ENCODE peak calls at places on chromosome 7, in five cellular contexts. One of them, this sample, is unnamed.

GRCh38 chr7:108016841-108017775 is 14.1 kb upstream of the LAMB1 start:
- DNase-seq in IMR-90: peak; percentile 70
- DNase-seq in lower leg skin: no peak
- DNase-seq in breast epithelium: no peak
- DNase-seq in transverse colon: no peak
- DNase-seq in this sample: no peak

GRCh38 chr7:155002411-155003214 is at the start of gene PAXIP1:
- DNase-seq in breast epithelium: no peak
- DNase-seq in transverse colon: peak; percentile 49
- DNase-seq in IMR-90: peak; percentile 20
- DNase-seq in lower leg skin: no peak
- DNase-seq in this sample: peak; percentile 69

GRCh38 chr7:20064181-20064970 is 152.8 kb downstream of the MACC1 start:
- DNase-seq in IMR-90: peak; percentile 0
- DNase-seq in lower leg skin: no peak
- DNase-seq in transverse colon: no peak
- DNase-seq in breast epithelium: no peak
- DNase-seq in this sample: no peak

GRCh38 chr7:155918720-155919399 is 106.6 kb upstream of the SHH start:
- DNase-seq in breast epithelium: peak; percentile 84
- DNase-seq in transverse colon: peak; percentile 72
- DNase-seq in IMR-90: peak; percentile 95
- DNase-seq in lower leg skin: no peak
- DNase-seq in this sample: no peak

GRCh38 chr7:136857573-136857972 is 10.9 kb upstream of the CHRM2 start:
- DNase-seq in IMR-90: peak; percentile 57
- DNase-seq in lower leg skin: no peak
- DNase-seq in breast epithelium: no peak
- DNase-seq in transverse colon: no peak
- DNase-seq in this sample: no peak

GRCh38 chr7:124074007-124074406 is 41.1 kb upstream of the TMEM229A start:
- DNase-seq in IMR-90: peak; percentile 8
- DNase-seq in transverse colon: no peak
- DNase-seq in breast epithelium: no peak
- DNase-seq in lower leg skin: no peak
- DNase-seq in this sample: no peak

GRCh38 chr7:28626191-28626590 is 213.9 kb downstream of the CREB5 start:
- DNase-seq in IMR-90: no peak
- DNase-seq in lower leg skin: no peak
- DNase-seq in breast epithelium: no peak
- DNase-seq in transverse colon: no peak
- DNase-seq in this sample: no peak

GRCh38 chr7:114973147-114973546 is 51.3 kb downstream of the MDFIC start:
- DNase-seq in IMR-90: peak; percentile 39
- DNase-seq in breast epithelium: no peak
- DNase-seq in lower leg skin: no peak
- DNase-seq in transverse colon: no peak
- DNase-seq in this sample: no peak

GRCh38 chr7:24889611-24890010 is 90.4 kb downstream of the OSBPL3 start:
- DNase-seq in transverse colon: no peak
- DNase-seq in IMR-90: no peak
- DNase-seq in breast epithelium: no peak
- DNase-seq in lower leg skin: no peak
- DNase-seq in this sample: no peak

GRCh38 chr7:105130048-105130447 is 116.0 kb downstream of the KMT2E start:
- DNase-seq in lower leg skin: no peak
- DNase-seq in IMR-90: no peak
- DNase-seq in transverse colon: no peak
- DNase-seq in breast epithelium: no peak
- DNase-seq in this sample: no peak

GRCh38 chr7:14734839-14735321 is 167.7 kb downstream of the DGKB start:
- DNase-seq in IMR-90: no peak
- DNase-seq in transverse colon: no peak
- DNase-seq in breast epithelium: no peak
- DNase-seq in lower leg skin: no peak
- DNase-seq in this sample: no peak

GRCh38 chr7:50851891-50852290 is 69.2 kb upstream of the GRB10 start:
- DNase-seq in IMR-90: no peak
- DNase-seq in transverse colon: no peak
- DNase-seq in breast epithelium: no peak
- DNase-seq in lower leg skin: peak; percentile 77
- DNase-seq in this sample: no peak

GRCh38 chr7:5424689-5425506 is 1.3 kb upstream of the TNRC18 start:
- DNase-seq in breast epithelium: no peak
- DNase-seq in IMR-90: peak; percentile 33
- DNase-seq in lower leg skin: peak; percentile 92
- DNase-seq in transverse colon: peak; percentile 48
- DNase-seq in this sample: no peak

GRCh38 chr7:5423272-5423843 is at the start of gene TNRC18:
- DNase-seq in breast epithelium: no peak
- DNase-seq in lower leg skin: peak; percentile 89
- DNase-seq in IMR-90: no peak
- DNase-seq in transverse colon: peak; percentile 32
- DNase-seq in this sample: no peak

GRCh38 chr7:5426226-5426475 is 2.5 kb upstream of the TNRC18 start:
- DNase-seq in IMR-90: peak; percentile 66
- DNase-seq in lower leg skin: no peak
- DNase-seq in breast epithelium: no peak
- DNase-seq in transverse colon: no peak
- DNase-seq in this sample: no peak

GRCh38 chr7:5423844-5424688 is 432 bp upstream of the TNRC18 start:
- DNase-seq in breast epithelium: peak; percentile 95
- DNase-seq in lower leg skin: peak; percentile 98
- DNase-seq in transverse colon: peak; percentile 95
- DNase-seq in IMR-90: peak; percentile 99
- DNase-seq in this sample: no peak

DNA sequence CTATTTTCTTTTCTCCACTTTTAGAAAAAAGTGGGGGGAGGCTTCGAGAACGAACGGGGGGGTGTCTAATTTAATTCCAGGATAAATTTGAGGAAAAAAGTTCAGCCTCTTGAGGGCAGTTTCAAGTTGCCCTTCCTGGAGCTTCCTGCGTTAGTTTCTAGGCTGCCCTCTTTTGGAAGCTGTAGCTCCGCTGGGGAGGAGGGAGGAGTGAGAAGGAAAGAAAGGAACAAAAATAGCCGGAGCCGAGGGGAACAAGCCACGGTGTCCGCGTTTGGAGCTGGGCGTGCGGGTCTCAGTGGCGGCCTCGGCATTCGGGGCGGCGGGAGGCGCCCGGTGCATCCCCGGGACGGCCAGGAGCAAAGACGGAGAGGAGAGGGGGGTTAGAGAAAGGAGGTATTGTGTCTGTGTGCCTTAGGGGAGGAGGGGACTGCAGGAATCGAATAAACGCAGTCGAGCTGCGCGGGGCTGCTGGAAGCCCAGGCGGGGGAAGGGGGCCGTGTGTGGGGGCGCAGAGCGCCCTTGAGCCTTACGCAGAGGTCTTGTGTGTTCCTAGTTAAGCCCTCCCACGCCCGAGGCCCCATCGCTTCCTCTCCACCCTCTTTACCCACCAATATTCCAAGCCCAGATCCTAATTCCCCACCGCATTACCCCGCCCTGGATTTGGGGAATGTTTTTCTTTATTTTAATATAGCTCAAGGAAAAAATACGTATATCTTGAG is 2.0 kb upstream of the TNRC18 start:
- DNase-seq in lower leg skin: peak; percentile 94
- DNase-seq in breast epithelium: no peak
- DNase-seq in transverse colon: peak; percentile 69
- DNase-seq in IMR-90: peak; percentile 89
- DNase-seq in this sample: no peak
- TF ChIP-seq POLR2A in lower leg skin: no peak
- TF ChIP-seq POLR2A in breast epithelium: peak; percentile 81
- TF ChIP-seq POLR2A in transverse colon: peak; percentile 91
- TF ChIP-seq POLR2A in IMR-90: no peak
- TF ChIP-seq POLR2A in this sample: no peak

GRCh38 chr7:43727003-43727402 is 2.3 kb downstream of the COA1 start:
- DNase-seq in lower leg skin: no peak
- DNase-seq in IMR-90: no peak
- DNase-seq in transverse colon: no peak
- DNase-seq in breast epithelium: no peak
- DNase-seq in this sample: no peak

GRCh38 chr7:43727494-43727893 is 1.8 kb downstream of the COA1 start:
- DNase-seq in IMR-90: no peak
- DNase-seq in lower leg skin: no peak
- DNase-seq in transverse colon: no peak
- DNase-seq in breast epithelium: no peak
- DNase-seq in this sample: no peak

GRCh38 chr7:43726466-43726865 is 2.9 kb downstream of the COA1 start:
- DNase-seq in breast epithelium: no peak
- DNase-seq in lower leg skin: no peak
- DNase-seq in transverse colon: no peak
- DNase-seq in IMR-90: no peak
- DNase-seq in this sample: no peak

GRCh38 chr7:43729924-43730248 is 563 bp upstream of the COA1 start:
- DNase-seq in IMR-90: no peak
- DNase-seq in breast epithelium: no peak
- DNase-seq in transverse colon: no peak
- DNase-seq in lower leg skin: no peak
- DNase-seq in this sample: no peak

DNA sequence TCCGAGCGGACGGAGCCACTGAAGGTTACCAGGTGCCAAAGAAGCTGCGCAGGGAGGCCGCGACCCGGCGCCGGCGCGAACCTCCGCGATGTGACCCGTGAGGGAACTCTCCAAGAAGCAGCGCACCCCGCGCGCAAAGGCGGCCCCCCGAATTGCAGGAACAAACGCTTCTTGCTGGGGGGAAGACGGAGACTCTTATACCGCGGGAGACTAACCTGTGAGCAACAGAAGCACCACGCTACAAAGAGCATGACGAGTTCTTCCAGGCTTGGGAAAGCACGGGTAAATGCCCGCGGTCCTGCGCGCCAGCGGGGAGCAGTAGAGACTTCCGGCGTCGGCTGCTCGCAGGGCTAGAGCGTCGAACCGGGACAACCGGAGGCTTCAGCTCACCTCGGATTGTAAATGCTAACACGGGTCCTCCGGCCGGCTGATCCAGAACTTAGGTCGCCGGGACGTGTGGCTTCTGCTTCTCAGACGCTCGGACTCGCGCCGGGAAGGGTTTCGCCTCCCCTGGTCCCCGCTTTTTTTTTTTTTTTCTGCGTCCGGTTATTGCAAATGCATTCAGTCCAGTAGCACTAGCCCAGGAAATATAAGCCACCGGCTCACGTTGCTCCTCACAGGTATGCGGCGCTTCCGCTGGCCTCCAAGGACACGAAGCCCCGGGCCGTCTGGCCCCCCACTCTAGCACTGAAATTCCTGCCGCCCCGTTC is at the start of gene COA1:
- DNase-seq in lower leg skin: peak; percentile 96
- DNase-seq in breast epithelium: peak; percentile 79
- DNase-seq in transverse colon: peak; percentile 88
- DNase-seq in IMR-90: peak; percentile 91
- DNase-seq in this sample: peak; percentile 42
- TF ChIP-seq POLR2A in lower leg skin: no peak
- TF ChIP-seq POLR2A in breast epithelium: no peak
- TF ChIP-seq POLR2A in transverse colon: peak; percentile 55
- TF ChIP-seq POLR2A in IMR-90: peak; percentile 59
- TF ChIP-seq POLR2A in this sample: peak; percentile 85

GRCh38 chr7:74289018-74289659 is at the start of gene CLIP2:
- DNase-seq in IMR-90: peak; percentile 77
- DNase-seq in transverse colon: peak; percentile 84
- DNase-seq in breast epithelium: peak; percentile 75
- DNase-seq in lower leg skin: peak; percentile 94
- DNase-seq in this sample: peak; percentile 87
- TF ChIP-seq POLR2A in IMR-90: peak; percentile 95
- TF ChIP-seq POLR2A in transverse colon: peak; percentile 8
- TF ChIP-seq POLR2A in breast epithelium: no peak
- TF ChIP-seq POLR2A in lower leg skin: no peak
- TF ChIP-seq POLR2A in this sample: no peak

DNA sequence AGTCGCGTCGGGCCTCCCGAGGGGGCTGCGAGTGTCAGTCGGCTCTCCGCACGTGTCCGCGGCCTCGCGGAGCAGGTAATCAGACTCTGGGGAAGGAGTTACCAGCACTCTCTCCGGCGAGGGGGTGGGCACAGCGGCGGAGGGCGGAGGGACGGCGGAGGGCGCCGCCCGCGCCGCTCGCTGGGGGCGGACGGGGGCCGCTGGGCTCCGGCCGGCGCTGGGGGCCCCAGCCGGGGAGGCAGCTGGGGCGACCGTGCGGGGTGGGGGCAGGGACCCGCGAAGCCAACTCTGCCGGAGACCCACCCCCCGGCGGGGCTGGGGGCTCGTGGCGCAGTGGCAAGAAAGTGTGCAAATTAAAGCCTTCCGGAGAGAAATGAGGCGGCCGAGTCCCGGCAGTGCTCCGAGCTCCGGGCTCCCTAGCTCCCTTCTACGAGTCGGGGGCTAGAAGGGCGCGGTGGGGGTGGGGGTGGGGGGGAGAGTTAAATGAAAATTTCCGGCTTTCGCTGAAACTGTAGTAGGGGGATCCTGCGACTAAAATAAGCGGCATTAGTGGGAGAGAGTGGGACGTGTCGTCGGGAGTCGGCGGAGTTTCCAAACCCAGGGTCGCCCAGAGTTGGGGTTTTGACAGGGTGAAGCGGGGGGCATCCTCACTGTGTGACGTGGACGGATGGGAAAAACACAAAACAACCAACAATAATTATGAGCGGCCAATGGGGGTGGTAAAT is at the start of gene CDK6:
- DNase-seq in IMR-90: peak; percentile 70
- DNase-seq in transverse colon: peak; percentile 79
- DNase-seq in lower leg skin: peak; percentile 93
- DNase-seq in breast epithelium: peak; percentile 52
- DNase-seq in this sample: peak; percentile 58
- TF ChIP-seq POLR2A in IMR-90: peak; percentile 67
- TF ChIP-seq POLR2A in transverse colon: no peak
- TF ChIP-seq POLR2A in lower leg skin: no peak
- TF ChIP-seq POLR2A in breast epithelium: no peak
- TF ChIP-seq POLR2A in this sample: no peak

DNA sequence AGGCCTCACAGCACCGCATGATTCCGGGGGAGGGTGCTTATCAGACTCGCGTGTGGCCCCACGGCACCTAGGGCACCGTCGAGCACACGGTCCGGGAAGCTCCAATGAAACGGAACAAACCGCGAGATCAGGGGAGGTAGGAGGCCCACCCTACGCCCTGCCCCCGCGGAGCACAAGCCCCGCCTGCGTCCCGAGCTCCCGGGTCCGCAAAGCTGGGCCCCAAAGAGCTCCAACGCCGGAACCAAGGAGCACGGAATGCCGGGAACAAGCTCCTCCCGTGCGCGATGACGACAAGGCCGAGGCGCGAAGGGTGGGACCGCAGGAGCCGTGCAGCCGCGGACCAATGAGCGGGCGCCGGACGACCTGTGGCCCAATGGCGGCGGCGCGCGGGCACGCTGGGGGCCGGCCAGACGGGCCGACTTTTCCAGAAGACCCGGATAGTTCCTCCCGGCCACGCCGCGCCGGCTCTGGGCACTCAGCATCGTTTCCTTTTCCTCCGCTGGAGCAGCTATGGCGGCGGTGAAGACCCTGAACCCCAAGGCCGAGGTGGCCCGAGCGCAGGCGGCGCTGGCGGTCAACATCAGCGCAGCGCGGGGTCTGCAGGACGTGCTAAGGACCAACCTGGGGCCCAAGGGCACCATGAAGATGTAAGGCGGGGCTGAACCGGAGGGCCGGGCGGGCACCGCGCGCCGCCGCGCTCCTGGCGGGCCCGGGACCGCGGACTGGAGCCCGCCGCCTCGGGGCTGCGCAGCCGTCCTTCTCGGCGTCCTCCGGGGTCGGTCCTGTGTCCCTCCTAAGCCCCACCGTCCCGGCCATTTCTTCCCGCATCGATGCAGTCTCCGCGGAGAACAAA is at the start of the genes CCT6A and PSPH:
- DNase-seq in lower leg skin: peak; percentile 100
- DNase-seq in breast epithelium: peak; percentile 97
- DNase-seq in IMR-90: peak; percentile 98
- DNase-seq in transverse colon: peak; percentile 98
- DNase-seq in this sample: peak; percentile 85
- TF ChIP-seq POLR2A in lower leg skin: no peak
- TF ChIP-seq POLR2A in breast epithelium: peak; percentile 37
- TF ChIP-seq POLR2A in IMR-90: peak; percentile 88
- TF ChIP-seq POLR2A in transverse colon: peak; percentile 92
- TF ChIP-seq POLR2A in this sample: peak; percentile 89

GRCh38 chr7:55192718-55193117 is 172.4 kb upstream of the LANCL2 start:
- DNase-seq in breast epithelium: no peak
- DNase-seq in transverse colon: no peak
- DNase-seq in lower leg skin: no peak
- DNase-seq in IMR-90: peak; percentile 88
- DNase-seq in this sample: no peak
- TF ChIP-seq POLR2A in breast epithelium: no peak
- TF ChIP-seq POLR2A in transverse colon: no peak
- TF ChIP-seq POLR2A in lower leg skin: no peak
- TF ChIP-seq POLR2A in IMR-90: no peak
- TF ChIP-seq POLR2A in this sample: no peak